ENCODE peak calls at places on chromosomes 13 and 19, in seven cellular contexts. V is IMR-90, S is H1, O is neuronal stem cell, M is mesenchymal stem cell, I is H9, F is trophoblast cell. B is an unnamed sample.

GRCh38 chr13:33787051-33787591 is 30.8 kb upstream of the RFC3 start:
- DNase-seq in V (no peak), S (no peak), O (no peak), M (peak), I (no peak), F (peak), B (no peak)

GRCh38 chr13:51977606-51978005 is 33.6 kb downstream of the ATP7B start:
- DNase-seq in V (no peak), S (no peak), O (no peak), M (no peak), I (no peak), F (no peak), B (no peak)

GRCh38 chr19:43651758-43652545 is 12.3 kb upstream of the CADM4 start:
- DNase-seq in V (peak), S (peak), O (no peak), M (peak), I (peak), F (peak), B (peak)

GRCh38 chr13:50589139-50589538 is 254.4 kb downstream of the DLEU7 start:
- DNase-seq in V (peak), S (no peak), O (no peak), M (peak), I (no peak), F (no peak), B (no peak)

GRCh38 chr13:113874177-113874576 is 10.3 kb upstream of the GAS6 start:
- DNase-seq in V (no peak), S (no peak), O (no peak), M (no peak), I (no peak), F (no peak), B (no peak)

GRCh38 chr13:41764558-41764957 is 196.4 kb downstream of the VWA8 start:
- DNase-seq in V (no peak), S (no peak), O (no peak), M (no peak), I (no peak), F (no peak), B (no peak)

GRCh38 chr19:30365121-30365800 is 6.9 kb upstream of the ZNF536 start:
- DNase-seq in V (no peak), S (no peak), O (no peak), M (no peak), I (no peak), F (no peak), B (no peak)

GRCh38 chr13:113410472-113411201 is 42.7 kb downstream of the ADPRHL1 start:
- DNase-seq in V (peak), S (no peak), O (no peak), M (peak), I (no peak), F (peak), B (peak)

GRCh38 chr13:72805663-72806341 is 23.9 kb downstream of the PIBF1 start:
- DNase-seq in V (no peak), S (no peak), O (no peak), M (peak), I (no peak), F (peak), B (no peak)

GRCh38 chr13:45166858-45167257 is 34.0 kb downstream of the KCTD4 start:
- DNase-seq in V (no peak), S (no peak), O (no peak), M (no peak), I (no peak), F (peak), B (no peak)

GRCh38 chr13:50352720-50353491 is 337.7 kb downstream of the KCNRG start:
- DNase-seq in V (no peak), S (no peak), O (no peak), M (peak), I (no peak), F (no peak), B (no peak)

GRCh38 chr19:57210381-57210780 is 19.1 kb downstream of the ZNF264 start:
- DNase-seq in V (no peak), S (no peak), O (no peak), M (no peak), I (no peak), F (no peak), B (no peak)

GRCh38 chr19:38557205-38557799 is 60.5 kb downstream of the MAP4K1 start:
- DNase-seq in V (no peak), S (no peak), O (no peak), M (no peak), I (no peak), F (no peak), B (peak)

GRCh38 chr13:70218618-70219017 is 110.4 kb upstream of the KLHL1 start:
- DNase-seq in V (no peak), S (no peak), O (no peak), M (no peak), I (no peak), F (no peak), B (no peak)
- H2BK120ac ChIP-seq in V (no peak), S (no peak), O (no peak), M (no peak), I (no peak), F (no peak), B (no peak)

GRCh38 chr13:49238621-49239020 is 9.1 kb upstream of the CDADC1 start:
- DNase-seq in V (no peak), S (no peak), O (no peak), M (no peak), I (no peak), F (peak), B (peak)

GRCh38 chr13:49235856-49236431 is 11.8 kb upstream of the CDADC1 start:
- DNase-seq in V (no peak), S (peak), O (no peak), M (no peak), I (no peak), F (peak), B (no peak)

GRCh38 chr13:49240017-49240416 is 7.7 kb upstream of the CDADC1 start:
- DNase-seq in V (peak), S (no peak), O (no peak), M (peak), I (no peak), F (peak), B (peak)

GRCh38 chr13:49234741-49235140 is 13.0 kb upstream of the CDADC1 start:
- DNase-seq in V (no peak), S (peak), O (no peak), M (no peak), I (no peak), F (no peak), B (no peak)
- H4K8ac ChIP-seq in V (no peak), S (no peak), O (no peak), M (no peak), I (no peak), F (no peak), B (no peak)

GRCh38 chr13:85334187-85334586 is 465.0 kb downstream of the SLITRK6 start:
- DNase-seq in V (no peak), S (no peak), O (no peak), M (no peak), I (no peak), F (no peak), B (no peak)
- H2BK120ac ChIP-seq in V (no peak), S (no peak), O (no peak), M (no peak), I (no peak), F (no peak), B (no peak)

GRCh38 chr19:54332149-54332548 is 6.8 kb downstream of the LILRA4 start:
- DNase-seq in V (no peak), S (no peak), O (no peak), M (no peak), I (no peak), F (no peak), B (no peak)

GRCh38 chr19:54335979-54336892 is 2.7 kb downstream of the LILRA4 start:
- DNase-seq in V (no peak), S (no peak), O (no peak), M (no peak), I (no peak), F (no peak), B (no peak)

GRCh38 chr19:54331626-54332025 is 7.3 kb downstream of the LILRA4 start:
- DNase-seq in V (no peak), S (no peak), O (no peak), M (no peak), I (no peak), F (no peak), B (no peak)

GRCh38 chr19:54335164-54335563 is 3.8 kb downstream of the LILRA4 start:
- DNase-seq in V (no peak), S (no peak), O (no peak), M (no peak), I (no peak), F (peak), B (peak)

DNA sequence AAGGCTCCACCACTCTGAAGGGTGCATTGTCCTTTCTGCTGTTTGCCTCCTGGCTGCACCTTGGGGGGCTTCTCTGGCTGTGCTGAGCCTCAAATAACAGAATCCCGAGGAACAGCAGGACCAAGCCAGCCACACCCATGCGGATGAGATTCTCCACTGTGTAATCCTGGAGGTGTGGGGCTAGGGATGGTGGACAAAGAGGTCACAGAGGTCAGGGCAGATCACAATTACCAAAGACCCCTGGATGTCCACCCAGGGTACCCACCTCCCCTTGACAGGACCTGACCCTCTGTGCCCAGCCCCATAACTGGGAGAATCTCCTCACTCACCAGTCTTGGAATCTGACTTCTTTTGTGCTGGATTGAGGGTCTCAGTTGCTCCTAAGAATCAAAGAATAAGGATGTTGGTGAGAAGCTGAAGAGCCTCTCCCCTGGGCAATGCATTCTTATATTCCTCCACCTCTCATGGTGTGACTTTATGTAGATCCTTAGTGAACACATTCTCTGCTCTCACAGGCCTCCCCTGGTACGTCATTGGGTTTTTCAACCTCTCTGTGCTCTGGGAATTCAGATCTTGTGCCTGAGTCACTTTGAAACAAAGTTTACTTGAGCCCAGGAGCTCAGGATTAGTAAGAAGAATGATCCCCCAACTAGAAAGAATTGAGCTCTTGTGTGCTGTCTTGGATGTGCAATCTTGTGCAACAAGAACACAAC is 5.2 kb downstream of the LILRA4 start:
- DNase-seq in V (no peak), S (no peak), O (no peak), M (no peak), I (no peak), F (no peak), B (no peak)
- H4K8ac ChIP-seq in V (no peak), S (no peak), O (no peak), M (no peak), I (no peak), F (no peak), B (no peak)

GRCh38 chr19:44740351-44740824 is 8.1 kb upstream of the BCL3 start:
- DNase-seq in V (no peak), S (no peak), O (no peak), M (peak), I (no peak), F (no peak), B (peak)
- H2BK120ac ChIP-seq in V (peak), S (no peak), O (no peak), M (peak), I (no peak), F (no peak), B (no peak)

GRCh38 chr13:94798738-94799137 is 86.4 kb upstream of the SOX21 start:
- DNase-seq in V (no peak), S (no peak), O (no peak), M (peak), I (no peak), F (no peak), B (no peak)

GRCh38 chr13:94795292-94795691 is 82.9 kb upstream of the SOX21 start:
- DNase-seq in V (no peak), S (no peak), O (no peak), M (no peak), I (no peak), F (no peak), B (peak)

GRCh38 chr13:94800423-94800822 is 88.1 kb upstream of the SOX21 start:
- DNase-seq in V (no peak), S (no peak), O (no peak), M (no peak), I (no peak), F (no peak), B (no peak)

GRCh38 chr13:94799330-94799729 is 87.0 kb upstream of the SOX21 start:
- DNase-seq in V (no peak), S (no peak), O (no peak), M (no peak), I (no peak), F (peak), B (no peak)
- H4K8ac ChIP-seq in V (no peak), S (no peak), O (no peak), M (no peak), I (no peak), F (no peak), B (no peak)